ENCODE peak calls at places on chromosomes 4 and X, in nine cellular contexts. G is HepG2; Y is mucosa of descending colon; D is Right ventricle myocardium inferior; S is naive thymus-derived CD8-positive, alpha-beta T cell; A is Panc1; U is right cardiac atrium; O is HCT116; K is left cardiac atrium. F is an unnamed sample.

GRCh38 chrX:12985336-12985735 is 10.4 kb downstream of the TMSB4X start:
- ATAC-seq in G (no peak), Y (no peak), D (no peak), S (no peak), A (no peak), U (no peak), O (peak), K (no peak), F (no peak)

GRCh38 chr4:79526970-79527565 is 119.0 kb upstream of the GK2 start:
- ATAC-seq in G (no peak), Y (no peak), D (no peak), S (no peak), A (peak), U (no peak), O (no peak), K (no peak), F (no peak)

GRCh38 chr4:90889171-90889570 is 762.0 kb downstream of the CCSER1 start:
- ATAC-seq in G (no peak), Y (no peak), D (no peak), S (no peak), A (no peak), U (no peak), O (no peak), K (no peak), F (peak)

GRCh38 chr4:576991-577498 is 950 bp upstream of the TMEM271 start:
- ATAC-seq in G (no peak), Y (no peak), D (no peak), S (no peak), A (no peak), U (no peak), O (no peak), K (no peak), F (no peak)

GRCh38 chr4:175705407-175705806 is 106.7 kb downstream of the GPM6A start:
- ATAC-seq in G (no peak), Y (no peak), D (peak), S (no peak), A (no peak), U (peak), O (no peak), K (peak), F (no peak)

GRCh38 chrX:107646736-107647135 is 18.4 kb downstream of the PRPS1 start:
- ATAC-seq in G (no peak), Y (no peak), D (no peak), S (no peak), A (peak), U (no peak), O (no peak), K (no peak), F (no peak)

GRCh38 chrX:31279359-31279758 is 207.5 kb upstream of the FTHL17 start:
- ATAC-seq in G (peak), Y (no peak), D (no peak), S (no peak), A (no peak), U (no peak), O (no peak), K (peak), F (peak)

GRCh38 chr4:26813698-26814097 is 46.9 kb upstream of the STIM2 start:
- ATAC-seq in G (no peak), Y (no peak), D (peak), S (no peak), A (no peak), U (peak), O (no peak), K (peak), F (no peak)

GRCh38 chr4:113024373-113024772 is 25.1 kb upstream of the ANK2 start:
- ATAC-seq in G (no peak), Y (no peak), D (no peak), S (no peak), A (no peak), U (no peak), O (no peak), K (no peak), F (no peak)

GRCh38 chrX:150062292-150063137 is 124.2 kb upstream of the EOLA2 start:
- ATAC-seq in G (no peak), Y (peak), D (peak), S (no peak), A (no peak), U (peak), O (no peak), K (peak), F (peak)

GRCh38 chr4:110164856-110165255 is 33.6 kb downstream of the ELOVL6 start:
- ATAC-seq in G (no peak), Y (peak), D (no peak), S (peak), A (no peak), U (no peak), O (no peak), K (no peak), F (peak)

GRCh38 chrX:53422091-53422914 is at the start of the genes RIBC1 and SMC1A:
- ATAC-seq in G (peak), Y (peak), D (peak), S (peak), A (peak), U (peak), O (peak), K (peak), F (peak)

GRCh38 chr4:176207839-176208238 is 12.5 kb upstream of the SPATA4 start:
- ATAC-seq in G (no peak), Y (peak), D (no peak), S (no peak), A (no peak), U (no peak), O (no peak), K (peak), F (no peak)

GRCh38 chr4:20624783-20625364 is 75.4 kb upstream of the PACRGL start:
- ATAC-seq in G (no peak), Y (no peak), D (no peak), S (no peak), A (no peak), U (no peak), O (no peak), K (no peak), F (no peak)

GRCh38 chr4:8428288-8429097 is 12.0 kb downstream of the ACOX3 start:
- ATAC-seq in G (peak), Y (peak), D (peak), S (peak), A (peak), U (peak), O (peak), K (peak), F (peak)

GRCh38 chr4:103075894-103076776 is at the start of gene SLC9B2:
- ATAC-seq in G (peak), Y (peak), D (peak), S (peak), A (peak), U (peak), O (peak), K (peak), F (peak)

GRCh38 chr4:66602622-66603021 is 932.3 kb upstream of the EPHA5 start:
- ATAC-seq in G (no peak), Y (no peak), D (no peak), S (no peak), A (no peak), U (no peak), O (no peak), K (no peak), F (no peak)

GRCh38 chr4:118765399-118765798 is 70.5 kb downstream of the SEC24D start:
- ATAC-seq in G (no peak), Y (peak), D (peak), S (no peak), A (peak), U (peak), O (peak), K (peak), F (peak)